ENCODE peak calls at places on chromosomes 2 and 18, in seven cellular contexts. A is activated CD8-positive, alpha-beta memory T cell treated with anti-CD3 and anti-CD28 coated beads for 48 hours; F is upper lobe of right lung; Y is right cardiac atrium; G is AG09319; T is activated CD8-positive, alpha-beta T cell treated with anti-CD3 and anti-CD28 coated beads, Interleukin-2, amount 10 ng/mL, durations not matched to agents 7 days and 5 days; V is tibial nerve. J is an unnamed sample.

GRCh38 chr2:24617431-24617830 is 126.4 kb downstream of the NCOA1 start:
- DNase-seq in A (no peak), G (no peak), V (no peak), Y (no peak), T (no peak), F (no peak), J (no peak)

GRCh38 chr2:197102202-197102601 is 175.7 kb upstream of the PGAP1 start:
- DNase-seq in T (no peak), V (no peak), A (no peak), G (no peak), F (no peak), Y (no peak), J (no peak)

GRCh38 chr2:18910843-18911242 is 321.5 kb upstream of the NT5C1B start:
- DNase-seq in F (no peak), Y (no peak), T (no peak), A (no peak), G (peak), V (no peak), J (no peak)

GRCh38 chr18:60865801-60866200 is 467.4 kb upstream of the CDH20 start:
- DNase-seq in A (no peak), T (no peak), G (no peak), V (no peak), F (no peak), Y (no peak), J (no peak)

GRCh38 chr2:61210332-61210981 is 48.5 kb downstream of the C2orf74 start:
- DNase-seq in Y (no peak), A (no peak), V (no peak), G (peak), T (no peak), F (no peak), J (no peak)

GRCh38 chr2:45919711-45920111 is 268.2 kb downstream of the PRKCE start:
- DNase-seq in Y (no peak), A (no peak), T (no peak), F (no peak), V (no peak), G (no peak), J (no peak)

GRCh38 chr18:2948038-2948437 is 64.9 kb downstream of the LPIN2 start:
- DNase-seq in V (no peak), F (no peak), A (no peak), Y (no peak), G (no peak), T (no peak), J (no peak)

GRCh38 chr2:128284841-128285240 is 33.8 kb downstream of the HS6ST1 start:
- DNase-seq in Y (peak), F (no peak), T (no peak), G (no peak), V (no peak), A (no peak), J (no peak)

GRCh38 chr2:197145471-197146056 is 165.0 kb downstream of the ANKRD44 start:
- DNase-seq in G (no peak), Y (no peak), V (no peak), T (no peak), A (no peak), F (no peak), J (no peak)

GRCh38 chr2:223815186-223815883 is 22.0 kb downstream of the AP1S3 start:
- DNase-seq in G (no peak), A (no peak), V (no peak), F (no peak), T (no peak), Y (no peak), J (no peak)

GRCh38 chr2:128631698-128632490 is 313.2 kb upstream of the HS6ST1 start:
- DNase-seq in F (peak), V (no peak), Y (no peak), A (no peak), G (no peak), T (no peak), J (peak)

GRCh38 chr2:215613265-215613664 is 177.4 kb upstream of the FN1 start:
- DNase-seq in Y (peak), T (no peak), G (no peak), A (no peak), V (no peak), F (no peak), J (no peak)

GRCh38 chr2:188881434-188881833 is 92.7 kb upstream of the COL3A1 start:
- DNase-seq in F (no peak), T (no peak), Y (no peak), A (no peak), G (no peak), V (no peak), J (no peak)

GRCh38 chr2:176892818-176893217 is 319.8 kb upstream of the HNRNPA3 start:
- DNase-seq in T (no peak), F (no peak), A (no peak), Y (no peak), G (no peak), V (no peak), J (no peak)

GRCh38 chr2:241272722-241273551 is 42.5 kb downstream of the HDLBP start:
- DNase-seq in A (peak), V (peak), F (peak), T (peak), G (peak), Y (peak), J (peak)